ENCODE peak calls at places on chromosome 19, in five cellular contexts. V, O, E, W and T are unnamed samples.

GRCh38 chr19:11261431-11261901 is 858 bp downstream of the DOCK6 start:
- DNase-seq in V (no peak), E (no peak), O (no peak), W (no peak), T (no peak)

GRCh38 chr19:14533450-14533849 is 4.1 kb downstream of the TECR start:
- DNase-seq in W (no peak), V (no peak), O (no peak), E (no peak), T (no peak)

GRCh38 chr19:45159204-45159970 is 1.4 kb downstream of the NKPD1 start:
- DNase-seq in V (no peak), W (no peak), E (no peak), O (no peak), T (no peak)

GRCh38 chr19:54256250-54257115 is 590 bp downstream of the LILRB5 start:
- DNase-seq in O (no peak), W (no peak), E (no peak), V (no peak), T (no peak)

GRCh38 chr19:55132453-55133129 is 15.2 kb upstream of the PPP1R12C start:
- DNase-seq in V (no peak), E (no peak), O (no peak), W (no peak), T (no peak)

GRCh38 chr19:49710372-49710951 is 19.5 kb downstream of the CPT1C start:
- DNase-seq in O (peak; percentile 84), V (no peak), W (no peak), E (no peak), T (no peak)

GRCh38 chr19:10289167-10289835 is 451 bp upstream of the ICAM5 start:
- DNase-seq in V (peak; percentile 63), O (peak; percentile 54), W (no peak), E (peak; percentile 83), T (peak; percentile 68)

GRCh38 chr19:43763473-43763939 is 8.7 kb upstream of the SMG9 start:
- DNase-seq in W (no peak), E (no peak), O (peak; percentile 45), V (no peak), T (no peak)

GRCh38 chr19:588093-588742 is 1.5 kb upstream of the HCN2 start:
- DNase-seq in O (peak; percentile 72), W (peak; percentile 33), E (peak; percentile 64), V (peak; percentile 63), T (peak; percentile 37)

GRCh38 chr19:54574527-54575056 is 1.0 kb downstream of the LILRA2 start:
- DNase-seq in V (no peak), O (no peak), W (no peak), E (no peak), T (no peak)

GRCh38 chr19:10872551-10873107 is 1.3 kb downstream of the CARM1 start:
- DNase-seq in O (no peak), V (no peak), W (no peak), E (peak; percentile 17), T (no peak)

GRCh38 chr19:33819875-33820781 is 23.5 kb downstream of the KCTD15 start:
- DNase-seq in V (peak; percentile 20), W (peak; percentile 29), E (peak; percentile 80), O (peak; percentile 12), T (peak; percentile 86)

GRCh38 chr19:9531933-9532332 is 6.5 kb downstream of the ZNF426 start:
- DNase-seq in O (peak; percentile 45), E (no peak), W (no peak), V (no peak), T (no peak)

GRCh38 chr19:2984196-2984490 is 6.8 kb downstream of the TLE6 start:
- DNase-seq in W (no peak), E (no peak), V (no peak), O (no peak), T (no peak)

GRCh38 chr19:53078668-53079067 is 24.6 kb downstream of the ZNF160 start:
- DNase-seq in V (no peak), O (no peak), E (no peak), W (no peak), T (no peak)

GRCh38 chr19:48418317-48419064 is 25.0 kb downstream of the GRIN2D start:
- DNase-seq in E (no peak), O (peak; percentile 23), W (no peak), V (no peak), T (no peak)

GRCh38 chr19:46271488-46272197 is 25.2 kb upstream of the HIF3A start:
- DNase-seq in O (peak; percentile 70), W (no peak), V (no peak), E (no peak), T (no peak)

GRCh38 chr19:15433519-15434069 is 14.8 kb upstream of the AKAP8L start:
- DNase-seq in V (no peak), O (no peak), W (no peak), E (no peak), T (peak; percentile 19)

GRCh38 chr19:11482384-11483050 is 1.7 kb upstream of the ELAVL3 start:
- DNase-seq in V (peak; percentile 80), W (peak; percentile 80), E (peak; percentile 92), O (peak; percentile 72), T (peak; percentile 93)

GRCh38 chr19:36215276-36216171 is 618 bp downstream of the ZNF146 start:
- DNase-seq in E (no peak), W (no peak), V (no peak), O (peak; percentile 62), T (no peak)

GRCh38 chr19:28632357-28633076 is 580.4 kb downstream of the UQCRFS1 start:
- DNase-seq in V (no peak), E (no peak), W (no peak), O (no peak), T (no peak)

GRCh38 chr19:52622261-52622660 is 15.9 kb downstream of the ZNF83 start:
- DNase-seq in O (no peak), W (no peak), V (no peak), E (no peak), T (no peak)

GRCh38 chr19:27971869-27972268 is 1241.1 kb downstream of the UQCRFS1 start:
- DNase-seq in W (no peak), V (no peak), E (no peak), O (no peak), T (no peak)

GRCh38 chr19:391199-391557 is 17.8 kb downstream of the C2CD4C start:
- DNase-seq in O (no peak), W (no peak), E (no peak), V (no peak), T (no peak)

GRCh38 chr19:49801966-49802661 is 11.0 kb downstream of the FUZ start:
- DNase-seq in W (no peak), E (no peak), O (peak; percentile 86), V (no peak), T (peak; percentile 49)

GRCh38 chr19:47352095-47352494 is 3.0 kb downstream of the DHX34 start:
- DNase-seq in E (no peak), O (no peak), V (no peak), W (no peak), T (no peak)

GRCh38 chr19:43488179-43488578 is 16.4 kb downstream of the PHLDB3 start:
- DNase-seq in V (no peak), E (no peak), W (no peak), O (no peak), T (no peak)

DNA sequence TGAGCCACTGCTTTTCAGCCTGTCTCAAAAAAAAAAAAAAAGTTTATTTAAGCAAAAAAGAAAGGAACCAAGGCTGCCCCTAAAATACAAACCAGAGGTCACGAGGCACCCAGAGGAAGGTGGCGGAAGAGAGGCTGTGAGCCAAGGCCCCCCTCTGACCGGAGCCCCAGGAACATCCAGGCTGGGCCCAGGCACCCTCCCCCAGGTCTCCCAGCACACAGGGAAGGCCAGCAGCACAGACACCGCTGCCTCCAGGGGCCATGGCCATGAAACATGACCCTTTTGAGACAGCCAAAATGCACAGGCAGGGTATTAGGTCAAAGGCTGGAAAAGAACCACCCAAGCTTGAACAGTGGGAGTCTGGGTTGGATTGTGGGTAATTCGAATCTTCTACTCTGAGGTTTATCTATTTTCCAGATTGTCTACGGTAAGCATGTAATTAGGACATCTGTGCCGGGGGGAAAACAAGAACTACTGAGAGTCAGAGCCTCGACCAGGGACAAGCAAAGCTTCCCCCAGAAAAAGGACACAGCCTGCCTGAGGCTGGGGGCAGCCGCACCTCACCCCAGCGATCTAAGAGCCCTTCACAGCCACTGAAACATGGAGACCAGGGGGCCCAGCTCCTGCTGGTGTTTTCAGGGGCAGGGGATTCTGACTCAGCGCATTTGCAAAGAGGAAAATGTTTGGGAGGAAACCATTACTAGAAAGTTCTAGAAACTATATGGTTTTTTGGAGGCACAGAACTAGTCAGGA is 8.4 kb downstream of the PEX11G start:
- DNase-seq in V (no peak), W (no peak), E (no peak), O (no peak), T (no peak)
- H3K27ac ChIP-seq in V (peak overlapping the region; percentile 9), W (no peak overlapping the region), E (no peak overlapping the region), O (no peak overlapping the region), T (peak overlapping the region; percentile 30)

DNA sequence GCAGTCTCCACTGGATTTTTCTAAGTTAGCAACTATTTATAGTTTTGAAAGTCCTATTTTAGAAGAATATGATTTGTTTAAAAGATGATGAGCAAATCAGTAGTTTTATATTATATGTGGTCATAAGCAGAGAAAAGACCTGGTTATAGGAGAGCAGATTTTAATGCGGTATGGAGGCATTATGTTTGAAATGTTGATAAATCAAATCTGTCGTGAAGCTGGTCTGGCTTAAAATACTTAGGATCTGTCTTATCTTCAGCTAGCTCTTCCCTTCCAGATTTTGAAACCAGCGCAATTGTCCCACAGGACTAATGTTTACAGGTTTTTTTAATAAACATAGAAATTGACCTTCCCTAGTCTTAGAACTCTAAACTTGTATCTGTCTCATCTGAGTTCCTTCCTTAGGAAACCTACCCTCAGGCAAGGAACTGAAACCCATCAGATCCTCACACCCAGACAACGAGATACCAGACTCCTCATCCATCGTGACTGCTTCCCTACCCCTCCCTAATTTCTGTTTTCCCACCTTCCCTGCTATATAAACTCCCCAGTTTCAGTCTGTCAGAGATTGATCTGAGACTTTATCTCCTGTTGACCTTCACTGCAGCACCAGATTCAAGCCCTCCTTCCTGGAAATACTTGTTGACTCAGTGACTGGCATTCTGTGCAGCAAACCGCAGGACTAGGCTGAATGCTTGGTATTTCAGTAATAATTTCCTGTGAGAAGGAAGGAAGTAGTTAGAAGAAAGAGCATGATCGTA is 37.8 kb upstream of the CXCL17 start:
- DNase-seq in O (peak; percentile 47), V (no peak), W (no peak), E (peak; percentile 91), T (no peak)
- H3K4me1 ChIP-seq in O (no peaks in the 10 kb centered on the region), V (peaks cover 14% of the 10 kb centered on the region), W (peaks cover 8% of the 10 kb centered on the region), E (peaks cover 24% of the 10 kb centered on the region), T (no peaks in the 10 kb centered on the region)

GRCh38 chr19:30063184-30064020 is 121.4 kb downstream of the URI1 start:
- DNase-seq in O (no peak), E (no peak), V (no peak), W (no peak), T (no peak)

GRCh38 chr19:30059741-30060140 is 117.7 kb downstream of the URI1 start:
- DNase-seq in V (no peak), W (no peak), E (no peak), O (no peak), T (no peak)

GRCh38 chr19:30061557-30062330 is 119.7 kb downstream of the URI1 start:
- DNase-seq in V (no peak), E (no peak), O (no peak), W (no peak), T (no peak)

GRCh38 chr19:30062331-30063183 is 120.5 kb downstream of the URI1 start:
- DNase-seq in W (no peak), V (no peak), O (no peak), E (no peak), T (peak; percentile 18)

GRCh38 chr19:30060872-30061556 is 119.0 kb downstream of the URI1 start:
- DNase-seq in O (no peak), V (no peak), E (no peak), W (no peak), T (no peak)
- H3K27ac ChIP-seq in O (no peak overlapping the region), V (no peak overlapping the region), E (no peak overlapping the region), W (no peak overlapping the region), T (no peak overlapping the region)

GRCh38 chr19:35093430-35093829 is 22.2 kb upstream of the FXYD3 start:
- DNase-seq in V (no peak), W (no peak), E (no peak), O (no peak), T (no peak)
- H3K4me1 ChIP-seq in V (peaks cover 7% of the 10 kb centered on the region), W (no peaks in the 10 kb centered on the region), E (peaks cover 3% of the 10 kb centered on the region), O (no peaks in the 10 kb centered on the region), T (no peaks in the 10 kb centered on the region)